ENCODE peak calls at places on chromosome 20, in seven cellular contexts. T is CD4-positive, alpha-beta T cell; E is amniotic stem cell; O is stimulated activated naive CD4-positive, alpha-beta T cell; A is H7; P is NCI-H1436; F is mesothelial cell of epicardium. C is an unnamed sample.

GRCh38 chr20:22908944-22909343 is 126.2 kb upstream of the SSTR4 start:
- DNase-seq in A (no peak), F (no peak), T (no peak), O (no peak), P (no peak), E (no peak), C (no peak)

GRCh38 chr20:16622501-16622900 is 49.3 kb upstream of the KIF16B start:
- DNase-seq in A (no peak), E (no peak), F (no peak), P (no peak), O (no peak), T (no peak), C (no peak)

GRCh38 chr20:24651171-24651972 is 181.9 kb downstream of the SYNDIG1 start:
- DNase-seq in E (peak; percentile 29), T (no peak), P (no peak), O (no peak), F (no peak), A (no peak), C (no peak)

GRCh38 chr20:57462781-57463180 is 62.2 kb downstream of the CTCFL start:
- DNase-seq in O (no peak), E (no peak), F (no peak), A (no peak), T (no peak), P (no peak), C (no peak)

GRCh38 chr20:17712201-17712600 is 12.4 kb downstream of the BANF2 start:
- DNase-seq in A (no peak), P (no peak), E (no peak), F (no peak), O (no peak), T (no peak), C (no peak)

GRCh38 chr20:10216146-10216741 is 2.4 kb upstream of the SNAP25 start:
- DNase-seq in O (no peak), E (no peak), A (peak; percentile 11), T (no peak), P (peak; percentile 12), F (no peak), C (peak; percentile 8)

GRCh38 chr20:12047838-12048432 is 130.2 kb downstream of the BTBD3 start:
- DNase-seq in O (no peak), P (no peak), A (no peak), T (no peak), F (no peak), E (no peak), C (no peak)

GRCh38 chr20:25327521-25328235 is 63.0 kb downstream of the ABHD12 start:
- DNase-seq in A (no peak), E (no peak), T (no peak), O (no peak), P (no peak), F (no peak), C (no peak)

C was measured in GM23338.